ENCODE peak calls at places on chromosomes 16 and 17, in seven cellular contexts. A is endothelial cell, Z is NCI-H774, T is tibial nerve, R is cardiac muscle cell, E is NCI-H1092, Y is A549. O is an unnamed sample.

GRCh38 chr16:88591577-88592021 is 21.4 kb downstream of the ZC3H18 start:
- DNase-seq in A (no peak), Z (no peak), T (peak; percentile 16), R (no peak), E (no peak), Y (no peak), O (no peak)

GRCh38 chr16:46763147-46763546 is 15.0 kb upstream of the MYLK3 start:
- DNase-seq in A (no peak), Z (peak; percentile 57), T (no peak), R (peak; percentile 89), E (peak; percentile 80), Y (no peak), O (no peak)

GRCh38 chr17:2035549-2036490 is 5.9 kb downstream of the DPH1 start:
- DNase-seq in A (no peak), Z (no peak), T (no peak), R (no peak), E (no peak), Y (no peak), O (no peak)

GRCh38 chr17:46741122-46741725 is 77.3 kb downstream of the WNT3 start:
- DNase-seq in A (no peak), Z (no peak), T (no peak), R (no peak), E (no peak), Y (no peak), O (no peak)

GRCh38 chr17:4607773-4608187 is 23.5 kb downstream of the SMTNL2 start:
- DNase-seq in A (peak; percentile 3), Z (no peak), T (peak; percentile 73), R (peak; percentile 67), E (no peak), Y (no peak), O (no peak)

GRCh38 chr16:88325087-88325750 is 57.5 kb upstream of the ZNF469 start:
- DNase-seq in A (no peak), Z (no peak), T (no peak), R (no peak), E (no peak), Y (no peak), O (no peak)

GRCh38 chr16:83952587-83952939 is 477 bp upstream of the OSGIN1 start:
- DNase-seq in A (no peak), Z (no peak), T (no peak), R (no peak), E (no peak), Y (no peak), O (no peak)

GRCh38 chr17:2262146-2262587 is 41.4 kb downstream of the SMG6 start:
- DNase-seq in A (no peak), Z (no peak), T (no peak), R (no peak), E (no peak), Y (peak; percentile 35), O (no peak)

GRCh38 chr16:28009586-28010373 is 53.7 kb downstream of the GSG1L start:
- DNase-seq in A (no peak), Z (no peak), T (no peak), R (no peak), E (no peak), Y (no peak), O (no peak)

GRCh38 chr17:81396722-81397313 is 1.6 kb downstream of the BAHCC1 start:
- DNase-seq in A (peak; percentile 66), Z (peak; percentile 67), T (no peak), R (no peak), E (peak; percentile 56), Y (peak; percentile 83), O (peak; percentile 43)

GRCh38 chr16:1870365-1871082 is 1.4 kb downstream of the MEIOB start:
- DNase-seq in A (no peak), Z (no peak), T (no peak), R (no peak), E (no peak), Y (peak; percentile 95), O (no peak)

GRCh38 chr16:8812162-8812843 is 14.7 kb downstream of the PMM2 start:
- DNase-seq in A (no peak), Z (no peak), T (no peak), R (no peak), E (no peak), Y (no peak), O (no peak)

GRCh38 chr17:31495049-31495885 is 103.8 kb downstream of the RAB11FIP4 start:
- DNase-seq in A (no peak), Z (peak; percentile 66), T (no peak), R (no peak), E (no peak), Y (no peak), O (peak; percentile 58)

GRCh38 chr17:46178550-46179198 is 14.6 kb downstream of the KANSL1 start:
- DNase-seq in A (no peak), Z (no peak), T (no peak), R (no peak), E (no peak), Y (no peak), O (no peak)

GRCh38 chr16:61897657-61898056 is 138.6 kb downstream of the CDH8 start:
- DNase-seq in A (no peak), Z (no peak), T (no peak), R (no peak), E (no peak), Y (no peak), O (no peak)

GRCh38 chr17:50209472-50210248 is 8.2 kb upstream of the COL1A1 start:
- DNase-seq in A (peak; percentile 47), Z (no peak), T (peak; percentile 88), R (peak; percentile 84), E (no peak), Y (no peak), O (no peak)

GRCh38 chr17:57751971-57752905 is 7.1 kb upstream of the CCDC182 start:
- DNase-seq in A (no peak), Z (no peak), T (no peak), R (no peak), E (no peak), Y (no peak), O (no peak)

GRCh38 chr17:47224971-47225370 is 15.8 kb downstream of the MYL4 start:
- DNase-seq in A (no peak), Z (no peak), T (no peak), R (no peak), E (no peak), Y (no peak), O (no peak)

GRCh38 chr16:53743149-53743566 is 39.2 kb downstream of the FTO start:
- DNase-seq in A (peak; percentile 8), Z (no peak), T (no peak), R (no peak), E (no peak), Y (peak; percentile 70), O (peak; percentile 62)

GRCh38 chr16:66928702-66929388 is 3.5 kb upstream of the RRAD start:
- DNase-seq in A (no peak), Z (no peak), T (no peak), R (peak; percentile 68), E (no peak), Y (peak; percentile 56), O (peak; percentile 51)

GRCh38 chr16:61934591-61934990 is 101.6 kb downstream of the CDH8 start:
- DNase-seq in A (no peak), Z (no peak), T (no peak), R (no peak), E (no peak), Y (no peak), O (no peak)

GRCh38 chr16:88355093-88355388 is 27.7 kb upstream of the ZNF469 start:
- DNase-seq in A (no peak), Z (no peak), T (no peak), R (no peak), E (no peak), Y (no peak), O (no peak)

GRCh38 chr16:80570106-80570478 is 29.3 kb downstream of the DYNLRB2 start:
- DNase-seq in A (no peak), Z (no peak), T (no peak), R (no peak), E (no peak), Y (peak; percentile 4), O (no peak)

GRCh38 chr17:63534816-63535455 is 11.8 kb downstream of the KCNH6 start:
- DNase-seq in A (no peak), Z (no peak), T (no peak), R (no peak), E (no peak), Y (no peak), O (no peak)

GRCh38 chr16:56792960-56793359 is 63.0 kb downstream of the NUP93 start:
- DNase-seq in A (no peak), Z (no peak), T (no peak), R (no peak), E (no peak), Y (no peak), O (no peak)

GRCh38 chr16:58110590-58111330 is 18.4 kb downstream of the CFAP20 start:
- DNase-seq in A (no peak), Z (no peak), T (no peak), R (peak; percentile 43), E (no peak), Y (no peak), O (no peak)

GRCh38 chr16:50613281-50613991 is 65.2 kb downstream of the NKD1 start:
- DNase-seq in A (no peak), Z (no peak), T (no peak), R (peak; percentile 50), E (no peak), Y (no peak), O (no peak)

GRCh38 chr17:50214986-50215730 is 13.7 kb upstream of the COL1A1 start:
- DNase-seq in A (no peak), Z (no peak), T (no peak), R (no peak), E (no peak), Y (no peak), O (no peak)

GRCh38 chr16:9092282-9092962 is 978 bp downstream of the HAPSTR1 start:
- DNase-seq in A (peak; percentile 39), Z (no peak), T (no peak), R (peak; percentile 57), E (peak; percentile 17), Y (peak; percentile 18), O (no peak)

GRCh38 chr17:58756246-58757161 is 850 bp downstream of the PPM1E start:
- DNase-seq in A (peak; percentile 11), Z (peak; percentile 15), T (no peak), R (peak; percentile 35), E (peak; percentile 28), Y (no peak), O (no peak)

GRCh38 chr17:39916918-39917317 is 1.5 kb downstream of the GSDMB start:
- DNase-seq in A (no peak), Z (no peak), T (no peak), R (no peak), E (no peak), Y (peak; percentile 42), O (peak; percentile 45)

O was measured in HT-29.